ENCODE peak calls at places on chromosomes 7 and 10, in six cellular contexts. Q is breast epithelium; K is CD4-positive, CD25-positive, alpha-beta regulatory T cell; O is skeletal muscle cell; P is transverse colon; F is kidney. L is an unnamed sample.

GRCh38 chr7:155198901-155199845 is 98.5 kb upstream of the INSIG1 start:
- DNase-seq in Q (no peak), K (no peak), O (no peak), P (no peak), F (no peak), L (no peak)

GRCh38 chr10:116521424-116522305 is 24.1 kb upstream of the PNLIP start:
- DNase-seq in Q (no peak), K (peak), O (peak), P (peak), F (no peak), L (peak)

GRCh38 chr10:132004052-132004451 is 22.3 kb upstream of the BNIP3 start:
- DNase-seq in Q (no peak), K (no peak), O (no peak), P (no peak), F (no peak), L (no peak)

GRCh38 chr10:78919111-78919966 is 149.4 kb upstream of the ZMIZ1 start:
- DNase-seq in Q (no peak), K (no peak), O (no peak), P (no peak), F (no peak), L (no peak)

GRCh38 chr10:120505866-120506265 is 48.8 kb downstream of the PLPP4 start:
- DNase-seq in Q (no peak), K (no peak), O (no peak), P (no peak), F (no peak), L (no peak)

GRCh38 chr7:91083855-91084644 is 180.2 kb upstream of the FZD1 start:
- DNase-seq in Q (no peak), K (no peak), O (no peak), P (peak), F (no peak), L (no peak)

GRCh38 chr7:140601566-140602174 is 38.9 kb downstream of the DENND2A start:
- DNase-seq in Q (no peak), K (no peak), O (no peak), P (no peak), F (no peak), L (no peak)

GRCh38 chr7:22301790-22302189 is 55.2 kb downstream of the RAPGEF5 start:
- DNase-seq in Q (no peak), K (no peak), O (no peak), P (no peak), F (no peak), L (no peak)

GRCh38 chr7:106916689-106917088 is 51.6 kb downstream of the PIK3CG start:
- DNase-seq in Q (no peak), K (no peak), O (no peak), P (no peak), F (no peak), L (no peak)

GRCh38 chr10:124532106-124532641 is 70.6 kb downstream of the LHPP start:
- DNase-seq in Q (no peak), K (no peak), O (no peak), P (peak), F (peak), L (no peak)

DNA sequence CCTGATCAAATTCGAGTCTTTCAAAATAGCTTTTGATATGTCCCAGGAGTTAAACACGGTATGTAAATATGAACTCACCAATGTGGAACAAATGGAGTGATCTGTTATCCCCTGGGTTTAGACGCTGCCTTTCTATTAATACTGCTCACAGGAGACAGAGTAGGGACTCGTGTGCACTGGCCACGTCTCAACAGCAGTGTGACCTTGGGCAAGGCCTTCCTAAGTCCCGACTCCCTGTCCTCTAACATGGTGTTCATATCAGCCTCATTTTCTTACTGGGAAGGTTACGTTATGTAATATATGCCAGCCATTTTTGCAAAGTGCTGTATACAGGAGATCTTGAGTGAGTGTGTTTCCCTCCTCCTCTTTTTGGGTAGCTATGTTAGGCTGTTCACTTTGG is 1.8 kb downstream of the WDR37 start:
- DNase-seq in Q (no peak), K (no peak), O (no peak), P (no peak), F (no peak), L (no peak)
- H3K4me3 ChIP-seq in Q (no peak), K (peak), O (no peak), P (no peak), F (peak), L (peak)

GRCh38 chr7:101740981-101741725 is 76.3 kb upstream of the CUX1 start:
- DNase-seq in Q (no peak), K (no peak), O (no peak), P (no peak), F (no peak), L (peak)
- H3K4me3 ChIP-seq in Q (no peak), K (peak), O (no peak), P (no peak), F (no peak), L (peak)

GRCh38 chr10:103967433-103968142 is 648 bp downstream of the SLK start:
- DNase-seq in Q (no peak), K (peak), O (no peak), P (peak), F (no peak), L (no peak)

GRCh38 chr10:103966671-103967432 is at the start of gene SLK:
- DNase-seq in Q (peak), K (peak), O (peak), P (peak), F (peak), L (peak)

GRCh38 chr10:103968441-103969391 is 1.8 kb downstream of the SLK start:
- DNase-seq in Q (no peak), K (no peak), O (no peak), P (no peak), F (no peak), L (no peak)

GRCh38 chr10:103969436-103969835 is 2.5 kb downstream of the SLK start:
- DNase-seq in Q (no peak), K (no peak), O (no peak), P (no peak), F (no peak), L (no peak)

GRCh38 chr10:103969857-103970627 is 3.1 kb downstream of the SLK start:
- DNase-seq in Q (no peak), K (no peak), O (no peak), P (no peak), F (no peak), L (no peak)
- H3K4me3 ChIP-seq in Q (peak), K (peak), O (peak), P (no peak), F (peak), L (no peak)

GRCh38 chr10:17041626-17042520 is 87.7 kb downstream of the CUBN start:
- DNase-seq in Q (no peak), K (no peak), O (no peak), P (no peak), F (no peak), L (no peak)

GRCh38 chr10:17043586-17043985 is 86.0 kb downstream of the CUBN start:
- DNase-seq in Q (no peak), K (no peak), O (no peak), P (no peak), F (no peak), L (no peak)

GRCh38 chr10:17033529-17034250 is 95.9 kb downstream of the CUBN start:
- DNase-seq in Q (no peak), K (no peak), O (no peak), P (no peak), F (no peak), L (peak)

GRCh38 chr10:17035446-17035845 is 94.2 kb downstream of the CUBN start:
- DNase-seq in Q (no peak), K (no peak), O (no peak), P (no peak), F (no peak), L (no peak)

GRCh38 chr10:17038627-17039026 is 91.0 kb downstream of the CUBN start:
- DNase-seq in Q (no peak), K (no peak), O (peak), P (peak), F (no peak), L (no peak)
- H3K4me3 ChIP-seq in Q (no peak), K (no peak), O (no peak), P (no peak), F (no peak), L (no peak)

GRCh38 chr10:69803809-69804208 is 2.1 kb downstream of the COL13A1 start:
- DNase-seq in Q (no peak), K (no peak), O (no peak), P (no peak), F (no peak), L (no peak)
- H3K4me3 ChIP-seq in Q (no peak), K (no peak), O (peak), P (no peak), F (no peak), L (no peak)

GRCh38 chr10:69092959-69093850 is 5.3 kb downstream of the SRGN start:
- DNase-seq in Q (peak), K (peak), O (no peak), P (peak), F (no peak), L (peak)
- H3K4me3 ChIP-seq in Q (no peak), K (peak), O (no peak), P (no peak), F (no peak), L (no peak)